ENCODE peak calls at places on chromosomes 2 and 18, in ten cellular contexts. K, B, M, U, O, F, X, D, L and G are unnamed samples.

GRCh38 chr18:8791171-8791651 is 85.9 kb downstream of the MTCL1 start:
- DNase-seq in D (no peak), K (no peak), F (no peak), U (no peak), X (no peak), L (no peak), B (no peak), M (peak; percentile 37), O (no peak), G (no peak)

GRCh38 chr2:214740867-214741266 is 68.6 kb downstream of the BARD1 start:
- DNase-seq in X (no peak), U (no peak), B (no peak), L (no peak), D (no peak), O (no peak), K (no peak), M (no peak), F (no peak), G (no peak)

GRCh38 chr18:10017048-10017447 is 103.2 kb downstream of the VAPA start:
- DNase-seq in B (no peak), M (peak; percentile 12), X (no peak), L (no peak), D (peak; percentile 15), F (no peak), U (no peak), K (no peak), O (no peak), G (no peak)

GRCh38 chr2:71517851-71518250 is 64.5 kb downstream of the DYSF start:
- DNase-seq in B (no peak), K (peak; percentile 2), U (no peak), X (no peak), O (no peak), F (no peak), M (no peak), L (no peak), D (no peak), G (no peak)

GRCh38 chr2:232315049-232315922 is 63.3 kb upstream of the ALPP start:
- DNase-seq in K (peak; percentile 80), X (no peak), O (peak; percentile 63), M (peak; percentile 47), U (peak; percentile 64), B (no peak), D (no peak), F (peak; percentile 92), L (peak; percentile 85), G (peak; percentile 91)

GRCh38 chr2:239127513-239127912 is 273.3 kb downstream of the HDAC4 start:
- DNase-seq in B (no peak), D (no peak), O (no peak), X (no peak), K (no peak), U (no peak), L (no peak), F (no peak), M (no peak), G (no peak)

GRCh38 chr2:127951031-127951430 is 65.3 kb upstream of the AMMECR1L start:
- DNase-seq in K (no peak), O (no peak), B (no peak), L (no peak), U (no peak), D (no peak), F (no peak), M (no peak), X (no peak), G (no peak)

GRCh38 chr2:150643106-150643730 is 155.8 kb upstream of the RND3 start:
- DNase-seq in U (no peak), X (no peak), F (no peak), O (no peak), K (no peak), M (peak; percentile 78), B (no peak), L (no peak), D (no peak), G (no peak)

GRCh38 chr2:168573128-168573903 is 117.2 kb downstream of the CERS6 start:
- DNase-seq in F (no peak), D (no peak), O (no peak), X (no peak), U (no peak), M (peak; percentile 7), L (peak; percentile 54), B (no peak), K (no peak), G (no peak)

GRCh38 chr18:37783771-37784170 is 218.2 kb upstream of the CELF4 start:
- DNase-seq in X (no peak), L (no peak), B (no peak), F (no peak), M (no peak), D (no peak), O (no peak), K (no peak), U (no peak), G (no peak)

GRCh38 chr2:15648593-15649525 is 57.2 kb downstream of the DDX1 start:
- DNase-seq in B (no peak), F (no peak), L (no peak), U (no peak), X (no peak), D (no peak), K (no peak), O (no peak), M (no peak), G (no peak)

GRCh38 chr2:101725515-101726192 is 28.1 kb downstream of the MAP4K4 start:
- DNase-seq in D (no peak), O (no peak), X (no peak), M (no peak), F (no peak), U (no peak), L (no peak), K (no peak), B (no peak), G (no peak)

GRCh38 chr2:102142829-102143449 is 393 bp downstream of the IL1R1 start:
- DNase-seq in U (no peak), X (no peak), F (no peak), O (no peak), L (no peak), D (no peak), M (no peak), B (no peak), K (peak; percentile 73), G (peak; percentile 77)